ENCODE peak calls at places on chromosomes 11 and 22, in six cellular contexts. One of them, this sample, is unnamed.

GRCh38 chr11:75534291-75535038 is 8.7 kb upstream of the GDPD5 start:
- DNase-seq in AG09309: no peak
- DNase-seq in fibroblast of mammary gland: no peak
- DNase-seq in PC-3: peak; percentile 67
- DNase-seq in esophagus muscularis mucosa: no peak
- DNase-seq in CD4-positive, alpha-beta T cell: no peak
- DNase-seq in this sample: no peak

GRCh38 chr11:83292709-83293435 is 6.7 kb upstream of the CCDC90B start:
- DNase-seq in PC-3: peak; percentile 84
- DNase-seq in AG09309: peak; percentile 40
- DNase-seq in CD4-positive, alpha-beta T cell: no peak
- DNase-seq in esophagus muscularis mucosa: no peak
- DNase-seq in fibroblast of mammary gland: peak; percentile 78
- DNase-seq in this sample: peak; percentile 48

GRCh38 chr11:125454047-125454446 is 42.0 kb downstream of the FEZ1 start:
- DNase-seq in PC-3: no peak
- DNase-seq in AG09309: no peak
- DNase-seq in esophagus muscularis mucosa: no peak
- DNase-seq in CD4-positive, alpha-beta T cell: no peak
- DNase-seq in fibroblast of mammary gland: no peak
- DNase-seq in this sample: no peak

GRCh38 chr22:46542011-46542985 is 4.9 kb upstream of the CELSR1 start:
- DNase-seq in esophagus muscularis mucosa: no peak
- DNase-seq in AG09309: no peak
- DNase-seq in fibroblast of mammary gland: peak; percentile 52
- DNase-seq in CD4-positive, alpha-beta T cell: peak; percentile 67
- DNase-seq in PC-3: peak; percentile 70
- DNase-seq in this sample: peak; percentile 79

GRCh38 chr22:24776525-24776924 is 2.0 kb upstream of the PIWIL3 start:
- DNase-seq in CD4-positive, alpha-beta T cell: no peak
- DNase-seq in PC-3: no peak
- DNase-seq in fibroblast of mammary gland: no peak
- DNase-seq in AG09309: no peak
- DNase-seq in esophagus muscularis mucosa: no peak
- DNase-seq in this sample: no peak

GRCh38 chr22:22110548-22111266 is 128.1 kb upstream of the TOP3B start:
- DNase-seq in AG09309: peak; percentile 20
- DNase-seq in CD4-positive, alpha-beta T cell: peak; percentile 7
- DNase-seq in PC-3: peak; percentile 73
- DNase-seq in esophagus muscularis mucosa: no peak
- DNase-seq in fibroblast of mammary gland: peak; percentile 57
- DNase-seq in this sample: peak; percentile 68

GRCh38 chr22:28883917-28884753 is 763 bp downstream of the ZNRF3 start:
- DNase-seq in AG09309: no peak
- DNase-seq in CD4-positive, alpha-beta T cell: peak; percentile 24
- DNase-seq in esophagus muscularis mucosa: no peak
- DNase-seq in fibroblast of mammary gland: no peak
- DNase-seq in PC-3: peak; percentile 32
- DNase-seq in this sample: peak; percentile 60

GRCh38 chr11:112596324-112596723 is 335.7 kb upstream of the PLET1 start:
- DNase-seq in PC-3: no peak
- DNase-seq in fibroblast of mammary gland: no peak
- DNase-seq in AG09309: no peak
- DNase-seq in CD4-positive, alpha-beta T cell: no peak
- DNase-seq in esophagus muscularis mucosa: no peak
- DNase-seq in this sample: no peak

GRCh38 chr11:124839051-124839971 is 25.9 kb upstream of the ROBO3 start:
- DNase-seq in PC-3: no peak
- DNase-seq in fibroblast of mammary gland: no peak
- DNase-seq in esophagus muscularis mucosa: no peak
- DNase-seq in AG09309: no peak
- DNase-seq in CD4-positive, alpha-beta T cell: no peak
- DNase-seq in this sample: peak; percentile 29

GRCh38 chr11:18071098-18071705 is 25.1 kb upstream of the TPH1 start:
- DNase-seq in AG09309: no peak
- DNase-seq in PC-3: no peak
- DNase-seq in fibroblast of mammary gland: no peak
- DNase-seq in esophagus muscularis mucosa: no peak
- DNase-seq in CD4-positive, alpha-beta T cell: no peak
- DNase-seq in this sample: no peak

GRCh38 chr11:132101861-132102260 is 731.4 kb downstream of the NTM start:
- DNase-seq in esophagus muscularis mucosa: no peak
- DNase-seq in PC-3: no peak
- DNase-seq in fibroblast of mammary gland: no peak
- DNase-seq in CD4-positive, alpha-beta T cell: no peak
- DNase-seq in AG09309: no peak
- DNase-seq in this sample: no peak

GRCh38 chr22:43114958-43115357 is 4.4 kb downstream of the BIK start:
- DNase-seq in PC-3: peak; percentile 85
- DNase-seq in AG09309: no peak
- DNase-seq in fibroblast of mammary gland: no peak
- DNase-seq in esophagus muscularis mucosa: no peak
- DNase-seq in CD4-positive, alpha-beta T cell: no peak
- DNase-seq in this sample: no peak

GRCh38 chr11:117837070-117837776 is 12.7 kb upstream of the FXYD2 start:
- DNase-seq in CD4-positive, alpha-beta T cell: no peak
- DNase-seq in esophagus muscularis mucosa: no peak
- DNase-seq in PC-3: no peak
- DNase-seq in AG09309: no peak
- DNase-seq in fibroblast of mammary gland: no peak
- DNase-seq in this sample: no peak

GRCh38 chr22:37456351-37456750 is 29.1 kb upstream of the ELFN2 start:
- DNase-seq in AG09309: no peak
- DNase-seq in PC-3: no peak
- DNase-seq in fibroblast of mammary gland: no peak
- DNase-seq in CD4-positive, alpha-beta T cell: no peak
- DNase-seq in esophagus muscularis mucosa: no peak
- DNase-seq in this sample: no peak

GRCh38 chr22:37457093-37457893 is 28.9 kb downstream of the MFNG start:
- DNase-seq in PC-3: peak; percentile 85
- DNase-seq in AG09309: no peak
- DNase-seq in fibroblast of mammary gland: peak; percentile 56
- DNase-seq in esophagus muscularis mucosa: no peak
- DNase-seq in CD4-positive, alpha-beta T cell: peak; percentile 85
- DNase-seq in this sample: peak; percentile 91

GRCh38 chr22:37455896-37456295 is 28.6 kb upstream of the ELFN2 start:
- DNase-seq in fibroblast of mammary gland: no peak
- DNase-seq in PC-3: no peak
- DNase-seq in CD4-positive, alpha-beta T cell: no peak
- DNase-seq in esophagus muscularis mucosa: no peak
- DNase-seq in AG09309: no peak
- DNase-seq in this sample: no peak

GRCh38 chr22:37453696-37454095 is 26.4 kb upstream of the ELFN2 start:
- DNase-seq in CD4-positive, alpha-beta T cell: no peak
- DNase-seq in AG09309: no peak
- DNase-seq in fibroblast of mammary gland: no peak
- DNase-seq in PC-3: no peak
- DNase-seq in esophagus muscularis mucosa: no peak
- DNase-seq in this sample: no peak

DNA sequence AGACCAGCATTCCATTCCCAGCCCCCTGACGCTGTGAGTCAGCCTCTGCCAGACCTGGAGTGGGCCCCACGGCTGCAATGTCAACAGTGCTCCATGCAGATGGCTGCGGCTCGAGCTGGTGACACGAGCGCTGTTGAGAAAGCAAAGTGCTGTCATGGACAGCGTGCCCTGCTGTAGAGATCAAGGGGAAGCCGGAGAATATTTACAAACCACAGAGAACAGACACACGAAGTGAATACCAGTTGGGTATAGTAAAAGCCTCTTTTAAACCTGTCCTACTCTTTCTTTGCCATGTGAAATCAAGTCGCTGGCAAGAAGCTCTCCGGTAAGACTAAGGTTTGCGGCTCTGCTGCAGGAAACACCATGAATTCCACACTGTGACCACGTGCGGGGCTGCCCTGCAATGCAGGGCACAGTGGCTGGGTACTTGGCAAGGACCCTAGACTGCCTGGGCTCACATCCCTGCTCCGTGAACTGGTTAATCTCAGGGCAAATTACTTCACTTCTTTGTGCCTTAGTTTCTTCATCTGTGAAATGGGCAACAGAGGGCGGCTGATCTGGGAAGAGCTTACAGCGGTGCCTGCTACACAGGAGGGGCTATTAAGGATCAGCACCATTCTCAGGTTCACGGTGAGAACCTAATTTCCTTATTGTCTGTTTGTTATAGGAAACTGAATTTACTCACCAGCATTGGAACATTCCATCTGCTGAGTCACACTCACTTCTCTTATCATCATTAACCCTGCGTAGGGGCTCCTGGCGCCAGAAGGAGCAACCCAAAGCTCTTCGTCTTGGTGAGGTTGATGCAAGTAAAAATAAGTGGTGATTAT is 27.8 kb upstream of the ELFN2 start:
- DNase-seq in CD4-positive, alpha-beta T cell: no peak
- DNase-seq in AG09309: peak; percentile 43
- DNase-seq in PC-3: peak; percentile 84
- DNase-seq in fibroblast of mammary gland: peak; percentile 88
- DNase-seq in esophagus muscularis mucosa: no peak
- DNase-seq in this sample: no peak
- TF ChIP-seq CTCF in CD4-positive, alpha-beta T cell: no peak
- TF ChIP-seq CTCF in AG09309: no peak
- TF ChIP-seq CTCF in PC-3: no peak
- TF ChIP-seq CTCF in fibroblast of mammary gland: no peak
- TF ChIP-seq CTCF in esophagus muscularis mucosa: no peak
- TF ChIP-seq CTCF in this sample: no peak

GRCh38 chr11:121661796-121662508 is 209.2 kb upstream of the SORL1-AS1 start:
- DNase-seq in PC-3: peak; percentile 51
- DNase-seq in CD4-positive, alpha-beta T cell: no peak
- DNase-seq in fibroblast of mammary gland: peak; percentile 94
- DNase-seq in esophagus muscularis mucosa: no peak
- DNase-seq in AG09309: peak; percentile 79
- DNase-seq in this sample: no peak
- TF ChIP-seq CTCF in PC-3: no peak
- TF ChIP-seq CTCF in CD4-positive, alpha-beta T cell: no peak
- TF ChIP-seq CTCF in fibroblast of mammary gland: peak; percentile 46
- TF ChIP-seq CTCF in esophagus muscularis mucosa: no peak
- TF ChIP-seq CTCF in AG09309: peak; percentile 28
- TF ChIP-seq CTCF in this sample: no peak

DNA sequence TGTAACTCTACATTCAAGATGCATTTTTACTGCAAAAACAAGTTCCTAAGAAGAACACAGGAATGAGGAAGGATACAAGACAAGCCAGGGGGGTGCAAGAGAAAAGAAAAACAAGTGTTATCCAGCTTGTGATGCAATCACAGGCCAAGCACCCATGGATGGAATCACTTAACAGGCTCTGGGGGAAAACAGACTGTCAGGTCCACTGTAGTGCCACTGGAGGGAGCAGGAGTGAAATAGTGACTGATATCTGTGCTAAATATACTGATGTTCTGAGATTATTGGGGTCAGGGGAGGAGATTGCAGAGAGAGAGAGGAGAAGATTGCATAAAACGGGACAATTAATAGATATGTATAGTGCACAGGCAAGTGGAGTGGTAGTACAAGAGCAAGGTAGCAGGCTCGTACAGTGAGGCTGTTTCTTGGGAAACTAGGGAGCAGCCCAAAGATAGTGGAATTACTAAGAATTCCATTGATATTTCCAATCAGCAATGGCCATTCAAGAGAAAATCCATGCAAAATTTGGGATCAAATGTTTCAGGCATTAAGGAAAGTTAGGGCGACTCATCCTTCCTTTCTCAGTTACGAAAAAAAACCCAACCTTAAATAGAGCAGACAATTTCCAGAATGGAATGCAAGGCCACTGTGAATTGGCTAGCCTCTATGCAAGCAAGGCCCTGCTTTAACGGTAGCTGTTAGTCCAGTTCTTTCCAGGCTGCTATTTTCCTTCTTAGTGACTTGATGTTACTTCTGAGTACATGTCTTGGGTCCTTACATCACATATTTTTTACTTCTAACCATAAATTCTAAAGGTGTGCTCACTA is 52.2 kb upstream of the CEP126 start:
- DNase-seq in CD4-positive, alpha-beta T cell: no peak
- DNase-seq in fibroblast of mammary gland: peak; percentile 83
- DNase-seq in AG09309: peak; percentile 77
- DNase-seq in esophagus muscularis mucosa: no peak
- DNase-seq in PC-3: peak; percentile 71
- DNase-seq in this sample: no peak
- TF ChIP-seq CTCF in CD4-positive, alpha-beta T cell: no peak
- TF ChIP-seq CTCF in fibroblast of mammary gland: peak; percentile 72
- TF ChIP-seq CTCF in AG09309: peak; percentile 71
- TF ChIP-seq CTCF in esophagus muscularis mucosa: peak; percentile 17
- TF ChIP-seq CTCF in PC-3: peak; percentile 91
- TF ChIP-seq CTCF in this sample: no peak

GRCh38 chr22:37745548-37746365 is 48.9 kb downstream of the TRIOBP start:
- DNase-seq in esophagus muscularis mucosa: peak; percentile 96
- DNase-seq in PC-3: peak; percentile 87
- DNase-seq in fibroblast of mammary gland: peak; percentile 78
- DNase-seq in AG09309: no peak
- DNase-seq in CD4-positive, alpha-beta T cell: peak; percentile 84
- DNase-seq in this sample: peak; percentile 92
- TF ChIP-seq CTCF in esophagus muscularis mucosa: no peak
- TF ChIP-seq CTCF in PC-3: no peak
- TF ChIP-seq CTCF in fibroblast of mammary gland: no peak
- TF ChIP-seq CTCF in AG09309: no peak
- TF ChIP-seq CTCF in CD4-positive, alpha-beta T cell: no peak
- TF ChIP-seq CTCF in this sample: no peak

GRCh38 chr11:9264381-9265210 is 554 bp downstream of the DENND5A start:
- DNase-seq in AG09309: peak; percentile 52
- DNase-seq in PC-3: peak; percentile 53
- DNase-seq in CD4-positive, alpha-beta T cell: peak; percentile 24
- DNase-seq in fibroblast of mammary gland: peak; percentile 87
- DNase-seq in esophagus muscularis mucosa: peak; percentile 92
- DNase-seq in this sample: peak; percentile 71

GRCh38 chr11:9263840-9264380 is 1.2 kb downstream of the DENND5A start:
- DNase-seq in CD4-positive, alpha-beta T cell: no peak
- DNase-seq in AG09309: no peak
- DNase-seq in PC-3: no peak
- DNase-seq in fibroblast of mammary gland: peak; percentile 50
- DNase-seq in esophagus muscularis mucosa: no peak
- DNase-seq in this sample: peak; percentile 74

GRCh38 chr11:9266132-9266736 is 1.1 kb upstream of the DENND5A start:
- DNase-seq in PC-3: no peak
- DNase-seq in fibroblast of mammary gland: no peak
- DNase-seq in esophagus muscularis mucosa: no peak
- DNase-seq in AG09309: no peak
- DNase-seq in CD4-positive, alpha-beta T cell: no peak
- DNase-seq in this sample: no peak

GRCh38 chr11:9266926-9267325 is 1.8 kb upstream of the DENND5A start:
- DNase-seq in fibroblast of mammary gland: no peak
- DNase-seq in PC-3: no peak
- DNase-seq in esophagus muscularis mucosa: no peak
- DNase-seq in AG09309: no peak
- DNase-seq in CD4-positive, alpha-beta T cell: no peak
- DNase-seq in this sample: no peak

GRCh38 chr11:9265211-9266131 is at the start of gene DENND5A:
- DNase-seq in AG09309: peak; percentile 35
- DNase-seq in esophagus muscularis mucosa: peak; percentile 94
- DNase-seq in fibroblast of mammary gland: peak; percentile 74
- DNase-seq in PC-3: peak; percentile 75
- DNase-seq in CD4-positive, alpha-beta T cell: peak; percentile 39
- DNase-seq in this sample: peak; percentile 65
- TF ChIP-seq CTCF in AG09309: no peak
- TF ChIP-seq CTCF in esophagus muscularis mucosa: no peak
- TF ChIP-seq CTCF in fibroblast of mammary gland: no peak
- TF ChIP-seq CTCF in PC-3: no peak
- TF ChIP-seq CTCF in CD4-positive, alpha-beta T cell: no peak
- TF ChIP-seq CTCF in this sample: no peak

DNA sequence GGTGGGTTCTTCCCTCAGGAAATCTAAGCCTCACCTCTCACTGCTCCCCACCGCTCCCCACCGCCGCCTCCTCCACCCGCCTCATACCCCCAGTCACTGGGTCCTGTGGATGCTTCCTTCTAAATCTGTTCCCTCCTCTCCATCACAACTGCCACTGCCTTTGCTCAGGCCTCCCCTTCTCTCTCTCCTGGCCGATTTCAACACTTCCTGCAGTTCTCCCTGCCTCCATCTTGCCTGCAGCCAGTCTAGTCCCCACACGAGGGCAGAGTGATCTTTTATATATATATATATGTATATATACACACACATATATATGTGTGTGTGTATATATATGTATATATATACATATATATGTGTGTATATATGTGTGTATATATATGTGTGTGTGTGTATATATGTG is 27.8 kb downstream of the CREB3L1 start:
- DNase-seq in CD4-positive, alpha-beta T cell: no peak
- DNase-seq in fibroblast of mammary gland: no peak
- DNase-seq in esophagus muscularis mucosa: no peak
- DNase-seq in PC-3: no peak
- DNase-seq in AG09309: no peak
- DNase-seq in this sample: no peak
- TF ChIP-seq CTCF in CD4-positive, alpha-beta T cell: no peak
- TF ChIP-seq CTCF in fibroblast of mammary gland: no peak
- TF ChIP-seq CTCF in esophagus muscularis mucosa: no peak
- TF ChIP-seq CTCF in PC-3: no peak
- TF ChIP-seq CTCF in AG09309: peak; percentile 23
- TF ChIP-seq CTCF in this sample: no peak

This sample was measured in activated CD8-positive, alpha-beta T cell treated with anti-CD3 and anti-CD28 coated beads for 36 hours.